ENCODE peak calls at places on chromosome 17, in five cellular contexts. A, F, B, Z and G are unnamed samples.

GRCh38 chr17:75064867-75065561 is 18.0 kb downstream of the KCTD2 start:
- DNase-seq in B (no peak), F (no peak), Z (no peak), A (no peak), G (no peak)

GRCh38 chr17:66355510-66355909 is 53.1 kb downstream of the PRKCA start:
- DNase-seq in B (no peak), A (no peak), F (no peak), Z (no peak), G (no peak)

GRCh38 chr17:58960068-58960467 is 146.6 kb downstream of the TRIM37 start:
- DNase-seq in B (peak), Z (peak), A (peak), F (no peak), G (peak)

GRCh38 chr17:42179911-42180410 is 981 bp downstream of the KCNH4 start:
- DNase-seq in Z (peak), F (no peak), A (no peak), B (peak), G (no peak)

GRCh38 chr17:40346061-40346767 is 18.3 kb downstream of the GJD3 start:
- DNase-seq in Z (no peak), B (no peak), A (no peak), F (no peak), G (no peak)

GRCh38 chr17:59764292-59764741 is 56.9 kb downstream of the VMP1 start:
- DNase-seq in A (no peak), B (no peak), Z (no peak), F (no peak), G (no peak)

GRCh38 chr17:624341-624860 is 90.2 kb downstream of the VPS53 start:
- DNase-seq in B (no peak), F (no peak), Z (no peak), A (no peak), G (no peak)

GRCh38 chr17:39036009-39036408 is 68.8 kb upstream of the FBXO47 start:
- DNase-seq in F (no peak), B (no peak), Z (no peak), A (no peak), G (no peak)

GRCh38 chr17:67043283-67043682 is 1.1 kb upstream of the CACNG1 start:
- DNase-seq in B (no peak), Z (no peak), F (no peak), A (no peak), G (no peak)

GRCh38 chr17:77728022-77728671 is 230.4 kb upstream of the TNRC6C start:
- DNase-seq in F (no peak), A (no peak), Z (no peak), B (no peak), G (no peak)

GRCh38 chr17:37273419-37274051 is 102.2 kb upstream of the C17orf78 start:
- DNase-seq in A (no peak), F (no peak), Z (no peak), B (no peak), G (no peak)